ENCODE peak calls at places on chromosome 12, in nine cellular contexts. P is BJ; R is stimulated activated CD4-positive, alpha-beta T cell treated with anti-CD3 and anti-CD28 coated beads, TNF-alpha, amount 100 ng/mL, for 1 hour; V is neural progenitor cell; L is hippocampal formation; D is stimulated activated CD8-positive, alpha-beta memory T cell treated with anti-CD3 and anti-CD28 coated beads, Interleukin-15, amount 100 ng/mL, for 1 hour; U is mucosa of gallbladder; W is NCI-H748 treated with DMSO at 0.1 percent for 48 hours; X is activated T-cell treated with anti-CD3 and anti-CD28 coated beads for 1 hour. A is an unnamed sample.

GRCh38 chr12:107404981-107405380 is 280.6 kb upstream of the PWP1 start:
- DNase-seq in W (peak; percentile 23), R (no peak), X (no peak), V (peak; percentile 59), L (no peak), U (no peak), D (no peak), P (no peak), A (peak; percentile 62)

GRCh38 chr12:120750806-120751205 is 25.2 kb downstream of the ACADS start:
- DNase-seq in U (no peak), V (no peak), X (no peak), W (no peak), D (no peak), R (no peak), P (no peak), L (no peak), A (no peak)

GRCh38 chr12:65500121-65500846 is 221.8 kb downstream of the MSRB3 start:
- DNase-seq in V (no peak), D (no peak), R (no peak), P (no peak), W (no peak), U (no peak), L (no peak), X (no peak), A (no peak)

GRCh38 chr12:31494455-31494854 is 96.5 kb downstream of the DENND5B start:
- DNase-seq in P (no peak), D (no peak), L (no peak), R (no peak), V (no peak), U (no peak), X (no peak), W (no peak), A (peak; percentile 18)

GRCh38 chr12:125689576-125690410 is 624.6 kb downstream of the AACS start:
- DNase-seq in R (no peak), W (no peak), L (no peak), X (no peak), V (no peak), P (no peak), U (no peak), D (no peak), A (no peak)

GRCh38 chr12:109832534-109833306 is 478 bp downstream of the TRPV4 start:
- DNase-seq in U (no peak), W (no peak), P (no peak), R (no peak), X (no peak), V (no peak), L (no peak), D (no peak), A (no peak)

GRCh38 chr12:29207120-29207519 is 58.0 kb downstream of the FAR2 start:
- DNase-seq in W (no peak), V (no peak), X (no peak), R (no peak), U (no peak), P (no peak), D (no peak), L (no peak), A (no peak)

GRCh38 chr12:69987453-69988102 is 162.6 kb downstream of the MYRFL start:
- DNase-seq in R (no peak), L (no peak), V (no peak), W (no peak), D (no peak), U (peak; percentile 80), X (no peak), P (peak; percentile 85), A (no peak)